ENCODE peak calls at places on chromosomes 12 and 14, in six cellular contexts. One of them, this sample, is unnamed.

GRCh38 chr14:52619692-52620091 is 67.1 kb downstream of the GPR137C start:
- DNase-seq in NCI-H1930: no peak
- DNase-seq in stimulated activated naive CD8-positive, alpha-beta T cell treated with anti-CD3 and anti-CD28 coated beads, Interleukin-15, amount 100 ng/mL, for 72 hours: no peak
- DNase-seq in T-helper 2 cell: no peak
- DNase-seq in NCI-H460: no peak
- DNase-seq in amniotic stem cell: no peak
- DNase-seq in this sample: no peak

GRCh38 chr12:83092101-83092500 is 405.4 kb downstream of the TMTC2 start:
- DNase-seq in NCI-H1930: no peak
- DNase-seq in stimulated activated naive CD8-positive, alpha-beta T cell treated with anti-CD3 and anti-CD28 coated beads, Interleukin-15, amount 100 ng/mL, for 72 hours: no peak
- DNase-seq in T-helper 2 cell: no peak
- DNase-seq in NCI-H460: no peak
- DNase-seq in amniotic stem cell: no peak
- DNase-seq in this sample: no peak

GRCh38 chr12:25942709-25943108 is 15.8 kb upstream of the RASSF8 start:
- DNase-seq in NCI-H1930: no peak
- DNase-seq in stimulated activated naive CD8-positive, alpha-beta T cell treated with anti-CD3 and anti-CD28 coated beads, Interleukin-15, amount 100 ng/mL, for 72 hours: no peak
- DNase-seq in T-helper 2 cell: no peak
- DNase-seq in NCI-H460: no peak
- DNase-seq in amniotic stem cell: no peak
- DNase-seq in this sample: no peak

GRCh38 chr14:68675233-68675577 is 117.7 kb downstream of the ZFP36L1 start:
- DNase-seq in NCI-H1930: no peak
- DNase-seq in stimulated activated naive CD8-positive, alpha-beta T cell treated with anti-CD3 and anti-CD28 coated beads, Interleukin-15, amount 100 ng/mL, for 72 hours: no peak
- DNase-seq in T-helper 2 cell: no peak
- DNase-seq in NCI-H460: no peak
- DNase-seq in amniotic stem cell: no peak
- DNase-seq in this sample: no peak

GRCh38 chr12:39186744-39187143 is 256.2 kb downstream of the KIF21A start:
- DNase-seq in NCI-H1930: no peak
- DNase-seq in stimulated activated naive CD8-positive, alpha-beta T cell treated with anti-CD3 and anti-CD28 coated beads, Interleukin-15, amount 100 ng/mL, for 72 hours: no peak
- DNase-seq in T-helper 2 cell: no peak
- DNase-seq in NCI-H460: no peak
- DNase-seq in amniotic stem cell: no peak
- DNase-seq in this sample: no peak

GRCh38 chr12:62776575-62776974 is 158.4 kb downstream of the PPM1H start:
- DNase-seq in NCI-H1930: no peak
- DNase-seq in stimulated activated naive CD8-positive, alpha-beta T cell treated with anti-CD3 and anti-CD28 coated beads, Interleukin-15, amount 100 ng/mL, for 72 hours: no peak
- DNase-seq in T-helper 2 cell: no peak
- DNase-seq in NCI-H460: no peak
- DNase-seq in amniotic stem cell: no peak
- DNase-seq in this sample: no peak

GRCh38 chr12:49901026-49901425 is 2.7 kb downstream of the FAIM2 start:
- DNase-seq in NCI-H1930: no peak
- DNase-seq in stimulated activated naive CD8-positive, alpha-beta T cell treated with anti-CD3 and anti-CD28 coated beads, Interleukin-15, amount 100 ng/mL, for 72 hours: no peak
- DNase-seq in T-helper 2 cell: no peak
- DNase-seq in NCI-H460: no peak
- DNase-seq in amniotic stem cell: no peak
- DNase-seq in this sample: no peak

GRCh38 chr14:23409475-23409874 is 1.4 kb upstream of the MYH6 start:
- DNase-seq in NCI-H1930: no peak
- DNase-seq in stimulated activated naive CD8-positive, alpha-beta T cell treated with anti-CD3 and anti-CD28 coated beads, Interleukin-15, amount 100 ng/mL, for 72 hours: no peak
- DNase-seq in T-helper 2 cell: peak
- DNase-seq in NCI-H460: no peak
- DNase-seq in amniotic stem cell: no peak
- DNase-seq in this sample: no peak

GRCh38 chr12:116370004-116370404 is 92.5 kb upstream of the MED13L start:
- DNase-seq in NCI-H1930: no peak
- DNase-seq in stimulated activated naive CD8-positive, alpha-beta T cell treated with anti-CD3 and anti-CD28 coated beads, Interleukin-15, amount 100 ng/mL, for 72 hours: no peak
- DNase-seq in T-helper 2 cell: no peak
- DNase-seq in NCI-H460: no peak
- DNase-seq in amniotic stem cell: no peak
- DNase-seq in this sample: no peak

This sample was measured in SK-N-MC.